ENCODE peak calls at places on chromosomes 7 and 10, in four cellular contexts. Z is mesendoderm, K is dorsolateral prefrontal cortex, X is tibial nerve. J is an unnamed sample.

GRCh38 chr7:50564630-50565558 is at the start of gene DDC:
- DNase-seq in Z (no peak), K (no peak), X (no peak), J (no peak)

GRCh38 chr7:22726345-22726848 is 603 bp upstream of the IL6 start:
- DNase-seq in Z (peak; percentile 94), X (no peak), K (no peak), J (no peak)

GRCh38 chr10:94038024-94038423 is 44.3 kb downstream of the PLCE1 start:
- DNase-seq in X (no peak), K (no peak), Z (peak; percentile 82), J (no peak)

GRCh38 chr10:35025916-35026315 is 64.2 kb downstream of the CUL2 start:
- DNase-seq in K (no peak), Z (no peak), X (no peak), J (no peak)

GRCh38 chr10:131946880-131947279 is 34.8 kb downstream of the BNIP3 start:
- DNase-seq in K (no peak), X (no peak), Z (no peak), J (no peak)

GRCh38 chr7:44162179-44162578 is 21.0 kb upstream of the MYL7 start:
- DNase-seq in X (no peak), Z (no peak), K (no peak), J (no peak)

GRCh38 chr7:134184767-134185166 is 57.6 kb downstream of the LRGUK start:
- DNase-seq in X (no peak), Z (no peak), K (no peak), J (no peak)

GRCh38 chr7:2529161-2530075 is 9.8 kb downstream of the LFNG start:
- DNase-seq in X (peak; percentile 52), K (no peak), Z (no peak), J (peak; percentile 53)

GRCh38 chr10:78973901-78974408 is 94.8 kb upstream of the ZMIZ1 start:
- DNase-seq in X (peak; percentile 59), Z (peak; percentile 95), K (peak; percentile 81), J (peak; percentile 86)

GRCh38 chr7:126635545-126635944 is 617.2 kb downstream of the GRM8 start:
- DNase-seq in X (no peak), K (no peak), Z (no peak), J (no peak)

GRCh38 chr10:117339569-117339968 is 35.7 kb downstream of the PDZD8 start:
- DNase-seq in K (no peak), X (no peak), Z (no peak), J (no peak)

GRCh38 chr10:83612050-83612449 is 527.3 kb upstream of the GHITM start:
- DNase-seq in X (no peak), Z (no peak), K (no peak), J (no peak)

GRCh38 chr7:157006829-157007469 is 3.5 kb downstream of the MNX1 start:
- DNase-seq in Z (no peak), X (no peak), K (no peak), J (no peak)

GRCh38 chr7:137538361-137538762 is 194.8 kb upstream of the PTN start:
- DNase-seq in X (no peak), Z (no peak), K (peak; percentile 15), J (no peak)

GRCh38 chr7:17713584-17713983 is 226.7 kb downstream of the SNX13 start:
- DNase-seq in X (no peak), K (no peak), Z (peak; percentile 6), J (no peak)

GRCh38 chr10:118472961-118473675 is 122.3 kb downstream of the PRLHR start:
- DNase-seq in X (no peak), K (no peak), Z (no peak), J (no peak)

DNA sequence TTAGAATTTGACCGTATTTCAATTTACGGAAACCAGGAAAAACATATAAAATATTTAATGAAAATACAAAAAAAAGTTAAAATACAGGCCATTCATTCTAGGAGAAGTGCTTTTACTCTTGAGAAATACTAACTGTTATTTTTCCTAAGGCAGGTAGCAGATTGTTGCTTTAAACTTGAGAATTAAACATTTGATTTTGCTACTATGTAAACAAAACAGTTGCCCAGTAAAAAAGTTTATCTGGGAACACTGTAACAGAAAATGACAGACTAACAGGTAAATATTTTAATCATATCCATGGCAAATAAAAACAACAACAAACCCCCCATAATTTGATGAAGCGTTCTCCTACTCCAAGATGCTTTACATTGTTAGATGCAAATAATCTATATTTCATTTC is 350.5 kb downstream of the CRPPA start:
- DNase-seq in X (no peak), K (no peak), Z (no peak), J (no peak)
- H3K27ac ChIP-seq in X (peak overlapping the region; percentile 86), K (no peak overlapping the region), Z (no peak overlapping the region), J (no peak overlapping the region)

GRCh38 chr7:71377062-71377461 is 245.1 kb downstream of the GALNT17 start:
- DNase-seq in X (no peak), K (no peak), Z (no peak), J (no peak)

GRCh38 chr7:71377469-71377868 is 245.5 kb downstream of the GALNT17 start:
- DNase-seq in K (no peak), X (no peak), Z (no peak), J (no peak)

GRCh38 chr7:71372991-71373390 is 241.0 kb downstream of the GALNT17 start:
- DNase-seq in X (no peak), K (no peak), Z (no peak), J (no peak)
- H3K27ac ChIP-seq in X (no peak overlapping the region), K (no peak overlapping the region), Z (no peak overlapping the region), J (no peak overlapping the region)

DNA sequence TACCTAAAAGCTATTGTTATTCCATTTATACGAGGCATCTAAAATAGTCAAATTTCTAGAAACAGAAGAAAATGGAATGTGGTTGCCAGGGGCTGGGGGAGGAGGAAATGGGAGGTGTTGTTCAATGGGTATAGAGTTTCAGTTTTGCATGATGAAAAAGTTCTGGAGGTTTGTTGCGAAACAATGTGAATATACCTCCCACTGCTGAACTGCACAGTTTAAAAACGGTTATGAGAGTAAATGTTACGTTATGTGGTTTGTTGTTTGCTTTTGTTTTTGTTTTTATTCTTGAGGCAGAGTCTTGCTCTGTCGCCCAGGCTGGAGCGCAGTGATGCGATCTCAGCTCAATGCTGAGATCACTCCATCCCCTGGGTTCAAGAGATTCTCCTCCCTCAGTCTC is 64.9 kb upstream of the NRBF2 start:
- DNase-seq in X (no peak), K (no peak), Z (no peak), J (no peak)
- H3K27ac ChIP-seq in X (no peak overlapping the region), K (no peak overlapping the region), Z (no peak overlapping the region), J (no peak overlapping the region)

DNA sequence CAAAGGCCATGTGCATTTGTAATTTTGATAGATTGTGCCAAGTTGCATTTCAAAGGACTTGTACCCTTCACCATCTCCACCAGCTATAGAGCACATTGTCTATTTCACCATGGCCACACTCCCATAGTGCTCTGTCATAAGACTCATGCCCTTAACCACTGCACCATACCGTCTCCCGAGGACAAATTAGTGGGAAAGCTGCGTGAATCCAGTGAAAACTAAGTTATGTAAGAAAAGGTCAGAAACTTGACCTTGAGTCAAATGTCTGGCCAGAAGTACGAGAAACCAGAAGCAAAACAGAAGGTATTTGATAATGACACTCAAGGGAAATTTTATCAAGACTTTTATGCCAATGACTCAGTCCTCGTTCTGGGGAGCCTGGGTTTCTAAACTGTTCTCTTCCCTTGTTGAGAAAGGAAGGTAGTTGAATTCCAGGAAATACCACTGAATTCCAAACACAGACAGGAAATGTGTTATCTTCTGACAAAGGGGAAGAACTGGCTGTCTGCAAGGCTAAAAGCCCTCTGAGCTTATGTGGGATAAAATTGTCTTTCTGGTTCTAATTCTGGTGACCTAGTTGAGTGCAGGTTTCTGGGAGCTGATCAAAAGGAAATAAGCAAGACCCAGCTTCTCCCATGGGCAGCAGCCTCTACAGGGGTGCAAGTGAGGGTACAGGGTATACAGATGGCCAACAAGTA is 49.7 kb downstream of the CDK1 start:
- DNase-seq in X (no peak), K (no peak), Z (peak; percentile 79), J (no peak)
- H3K27ac ChIP-seq in X (no peak overlapping the region), K (no peak overlapping the region), Z (peak overlapping the region; percentile 47), J (no peak overlapping the region)

GRCh38 chr7:75967573-75967997 is 26.8 kb downstream of the TMEM120A start:
- DNase-seq in X (no peak), K (no peak), Z (no peak), J (no peak)

GRCh38 chr7:75968012-75968411 is 26.4 kb downstream of the TMEM120A start:
- DNase-seq in Z (no peak), X (no peak), K (no peak), J (no peak)

GRCh38 chr7:75965617-75966016 is 28.8 kb downstream of the TMEM120A start:
- DNase-seq in X (no peak), K (no peak), Z (no peak), J (no peak)

GRCh38 chr7:75967055-75967454 is 27.3 kb downstream of the TMEM120A start:
- DNase-seq in K (no peak), X (no peak), Z (no peak), J (no peak)

GRCh38 chr7:75966209-75966961 is 28.0 kb downstream of the TMEM120A start:
- DNase-seq in Z (no peak), K (no peak), X (no peak), J (no peak)
- H3K27ac ChIP-seq in Z (no peak overlapping the region), K (peak overlapping the region; percentile 81), X (peak overlapping the region; percentile 83), J (peak overlapping the region; percentile 46)

J was measured in caudate nucleus.